ENCODE peak calls at places on chromosomes 13 and 19, in six cellular contexts. D, W, C, B, Y and H are unnamed samples. For H3K9me3, the result is how much of the 10 kb centered on the place peaks cover.

GRCh38 chr13:23344923-23345322 is 88.6 kb downstream of the SACS start:
- DNase-seq in C (no peak), B (no peak), W (no peak), D (no peak), Y (no peak), H (no peak)

GRCh38 chr13:44857061-44857460 is 132.2 kb downstream of the NUFIP1 start:
- DNase-seq in D (no peak), Y (no peak), B (no peak), W (no peak), C (no peak), H (no peak)

GRCh38 chr13:25977216-25977615 is 74.6 kb downstream of the SHISA2 start:
- DNase-seq in D (peak), C (no peak), W (no peak), B (no peak), Y (no peak), H (no peak)

GRCh38 chr13:66965146-66965545 is 265.0 kb downstream of the PCDH9 start:
- DNase-seq in Y (no peak), B (no peak), C (no peak), W (no peak), D (no peak), H (no peak)

GRCh38 chr13:41891119-41891518 is 69.8 kb downstream of the VWA8 start:
- DNase-seq in B (no peak), C (no peak), Y (no peak), W (no peak), D (no peak), H (no peak)

GRCh38 chr13:48398450-48399095 is 14.3 kb downstream of the LPAR6 start:
- DNase-seq in B (no peak), W (no peak), C (no peak), Y (no peak), D (no peak), H (no peak)

GRCh38 chr19:3983936-3984583 is 1.2 kb downstream of the EEF2 start:
- DNase-seq in W (peak), C (peak), B (no peak), Y (peak), D (peak), H (peak)

GRCh38 chr13:113951246-113951999 is 22.5 kb downstream of the C13orf46 start:
- DNase-seq in D (peak), Y (peak), B (peak), W (peak), C (peak), H (peak)

GRCh38 chr19:1466461-1467227 is 12.4 kb downstream of the C19orf25 start:
- DNase-seq in C (no peak), Y (peak), W (no peak), B (no peak), D (no peak), H (no peak)

GRCh38 chr13:38566526-38566925 is 120.4 kb upstream of the FREM2 start:
- DNase-seq in D (no peak), Y (no peak), W (no peak), B (no peak), C (no peak), H (no peak)

GRCh38 chr13:30607908-30608307 is 9.8 kb upstream of the USPL1 start:
- DNase-seq in Y (no peak), D (no peak), B (no peak), W (no peak), C (peak), H (peak)

GRCh38 chr13:111114362-111115050 is 604 bp upstream of the ARHGEF7 start:
- DNase-seq in B (peak), D (peak), Y (no peak), C (no peak), W (peak), H (peak)

GRCh38 chr13:35791191-35791902 is 314.9 kb upstream of the MAB21L1 start:
- DNase-seq in Y (no peak), W (no peak), D (no peak), B (no peak), C (no peak), H (no peak)

GRCh38 chr19:6521718-6522646 is 8.8 kb upstream of the TNFSF9 start:
- DNase-seq in B (no peak), D (no peak), W (peak), C (peak), Y (no peak), H (peak)

GRCh38 chr13:94658926-94659649 is 53.3 kb downstream of the SOX21 start:
- DNase-seq in C (no peak), Y (no peak), B (no peak), D (no peak), W (no peak), H (no peak)

GRCh38 chr19:782195-783043 is 14.8 kb upstream of the PTBP1 start:
- DNase-seq in Y (no peak), C (no peak), W (no peak), D (peak), B (no peak), H (no peak)

GRCh38 chr19:41442473-41443360 is at the start of gene ERICH4:
- DNase-seq in D (no peak), Y (no peak), B (no peak), W (no peak), C (no peak), H (peak)

GRCh38 chr19:48844472-48844871 is 8.2 kb upstream of the HSD17B14 start:
- DNase-seq in C (no peak), Y (no peak), B (no peak), W (no peak), D (peak), H (no peak)

GRCh38 chr19:19657397-19657783 is 6.1 kb downstream of the ATP13A1 start:
- DNase-seq in D (no peak), B (no peak), W (no peak), Y (peak), C (no peak), H (no peak)

GRCh38 chr19:22088541-22089144 is 36.4 kb downstream of the ZNF257 start:
- DNase-seq in W (no peak), Y (no peak), D (no peak), B (no peak), C (no peak), H (no peak)
- H3K9me3 ChIP-seq in W (under half), Y (under half), D (under half), B (under half), C (under half), H (half or more)

GRCh38 chr19:15991602-15992001 is 42.8 kb downstream of the OR10H4 start:
- DNase-seq in W (no peak), D (no peak), B (no peak), C (no peak), Y (no peak), H (no peak)
- H3K9me3 ChIP-seq in W (under half), D (half or more), B (under half), C (under half), Y (under half), H (under half)

GRCh38 chr19:20863176-20863575 is 59.9 kb upstream of the ZNF85 start:
- DNase-seq in B (no peak), Y (no peak), D (no peak), C (no peak), W (peak), H (no peak)
- H3K9me3 ChIP-seq in B (under half), Y (under half), D (under half), C (under half), W (under half), H (under half)

GRCh38 chr13:112225429-112226090 is 150.6 kb upstream of the SPACA7 start:
- DNase-seq in W (no peak), B (no peak), Y (no peak), C (no peak), D (no peak), H (no peak)

GRCh38 chr13:112229992-112230872 is 145.9 kb upstream of the SPACA7 start:
- DNase-seq in D (no peak), Y (peak), C (no peak), B (no peak), W (no peak), H (no peak)

GRCh38 chr13:112226320-112227002 is 149.7 kb upstream of the SPACA7 start:
- DNase-seq in W (no peak), B (no peak), Y (no peak), D (no peak), C (no peak), H (no peak)

GRCh38 chr13:112229445-112229844 is 146.7 kb upstream of the SPACA7 start:
- DNase-seq in Y (peak), W (no peak), C (no peak), B (no peak), D (no peak), H (no peak)

GRCh38 chr13:112227031-112227430 is 149.1 kb upstream of the SPACA7 start:
- DNase-seq in W (no peak), B (no peak), C (no peak), Y (no peak), D (no peak), H (no peak)
- H3K9me3 ChIP-seq in W (under half), B (under half), C (under half), Y (under half), D (under half), H (under half)

DNA sequence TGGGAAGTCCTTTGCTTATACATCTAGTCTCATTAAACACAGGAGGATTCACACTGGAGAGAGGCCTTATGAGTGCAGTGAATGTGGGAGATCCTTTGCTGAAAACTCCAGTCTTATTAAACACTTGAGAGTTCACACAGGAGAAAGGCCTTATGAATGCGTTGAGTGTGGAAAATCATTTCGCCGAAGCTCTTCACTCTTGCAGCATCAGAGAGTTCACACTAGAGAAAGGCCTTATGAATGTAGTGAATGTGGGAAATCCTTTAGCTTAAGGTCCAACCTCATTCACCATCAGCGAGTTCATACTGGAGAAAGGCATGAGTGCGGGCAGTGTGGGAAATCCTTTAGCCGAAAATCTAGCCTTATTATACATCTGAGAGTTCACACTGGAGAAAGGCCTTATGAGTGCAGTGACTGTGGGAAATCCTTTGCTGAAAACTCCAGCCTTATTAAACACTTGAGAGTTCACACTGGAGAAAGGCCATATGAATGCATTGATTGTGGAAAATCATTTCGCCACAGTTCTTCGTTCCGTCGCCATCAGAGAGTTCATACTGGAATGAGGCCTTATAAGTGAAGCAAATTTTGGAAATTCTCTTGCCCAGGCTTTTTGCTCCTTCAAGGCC is 9.9 kb downstream of the ZNF586 start:
- DNase-seq in W (no peak), Y (no peak), D (no peak), C (no peak), B (no peak), H (no peak)
- H3K9me3 ChIP-seq in W (under half), Y (under half), D (under half), C (under half), B (half or more), H (half or more)

GRCh38 chr19:57978586-57979289 is 4.4 kb upstream of the C19orf18 start:
- DNase-seq in W (no peak), B (no peak), C (no peak), Y (no peak), D (no peak), H (no peak)

DNA sequence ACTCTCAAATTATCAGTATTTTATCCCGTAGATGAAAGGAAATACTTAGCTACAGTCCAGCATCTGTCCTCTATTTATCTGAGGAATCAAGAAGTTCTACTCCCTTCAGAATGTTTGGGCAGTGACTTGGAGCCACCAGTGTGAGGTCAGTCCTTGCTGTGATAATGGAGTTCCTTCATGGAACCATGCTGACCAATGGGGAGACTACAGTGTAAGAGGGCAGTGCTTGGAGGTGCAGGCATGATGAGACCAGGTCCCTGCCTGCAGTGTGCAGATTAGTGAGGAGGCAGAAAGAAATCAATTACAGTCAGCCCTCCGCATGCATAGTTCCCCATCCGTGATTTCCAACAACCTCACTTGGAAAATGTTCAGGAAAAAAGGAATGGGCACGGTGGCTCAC is at the start of gene C19orf18:
- DNase-seq in Y (no peak), C (no peak), W (no peak), B (no peak), D (no peak), H (no peak)
- H3K9me3 ChIP-seq in Y (under half), C (under half), W (half or more), B (half or more), D (half or more), H (half or more)

DNA sequence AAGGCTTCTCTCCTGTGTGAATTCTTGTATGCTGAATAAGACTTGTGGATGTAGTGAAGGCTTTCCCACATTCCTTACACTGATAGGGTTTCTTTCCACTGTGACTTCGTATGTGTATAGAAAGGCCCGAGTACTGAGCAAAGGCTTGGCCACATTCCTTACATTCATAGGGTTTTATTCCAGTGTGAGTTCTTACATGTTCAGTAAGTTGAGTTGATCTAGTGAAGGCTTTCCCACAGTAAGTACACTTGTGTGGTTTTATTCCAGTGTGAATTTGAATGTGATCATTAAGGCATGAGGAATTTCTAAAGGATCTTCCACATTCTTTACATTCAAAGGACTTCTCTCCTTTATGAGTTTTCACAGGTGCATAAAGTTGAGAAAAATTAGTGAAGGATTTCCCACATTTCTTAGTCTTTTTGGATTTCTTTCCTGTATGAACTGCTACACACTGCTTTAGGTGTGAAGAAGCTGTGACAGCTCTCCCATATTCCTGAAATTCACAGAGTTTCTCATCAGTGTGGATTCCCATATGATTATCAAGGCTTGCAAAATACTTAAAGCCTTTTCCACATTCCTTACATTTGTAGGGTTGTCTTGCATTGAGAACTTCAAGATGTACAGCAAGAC is 10.4 kb downstream of the ZNF561 start:
- DNase-seq in B (no peak), C (no peak), Y (no peak), W (no peak), D (no peak), H (no peak)
- H3K9me3 ChIP-seq in B (half or more), C (under half), Y (under half), W (half or more), D (under half), H (half or more)